ENCODE peak calls at places on chromosomes 13 and 19, in eight cellular contexts. C is thoracic aorta; Q is effector memory CD4-positive, alpha-beta T cell; P is endodermal cell; K is H1; Z is pancreas; S is heart right ventricle; T is mucosa of descending colon. R is an unnamed sample. For H3K4me1, the result is how much of the 10 kb centered on the place peaks cover.

GRCh38 chr13:98581971-98582702 is 5.2 kb upstream of the STK24 start:
- DNase-seq in P (no peak), T (no peak), Z (no peak), Q (no peak), K (no peak), C (no peak), S (no peak), R (no peak)

GRCh38 chr13:61204025-61204424 is 211.6 kb downstream of the PCDH20 start:
- DNase-seq in T (no peak), C (no peak), P (no peak), K (no peak), Z (no peak), Q (no peak), S (no peak), R (no peak)

GRCh38 chr13:27171244-27171829 is at the start of gene USP12:
- DNase-seq in K (no peak), C (peak), Z (peak), Q (no peak), S (peak), T (peak), P (peak), R (no peak)

GRCh38 chr13:113959198-113959597 is 14.7 kb downstream of the C13orf46 start:
- DNase-seq in S (no peak), T (no peak), C (no peak), Q (no peak), Z (no peak), P (no peak), K (no peak), R (no peak)

GRCh38 chr13:73273276-73273675 is 214.5 kb downstream of the KLF5 start:
- DNase-seq in Q (no peak), C (no peak), K (no peak), Z (no peak), P (no peak), T (no peak), S (no peak), R (no peak)

GRCh38 chr19:40457048-40457447 is 8.5 kb downstream of the BLVRB start:
- DNase-seq in T (no peak), C (no peak), P (no peak), S (no peak), Z (no peak), Q (no peak), K (no peak), R (no peak)

GRCh38 chr19:4774136-4774535 is 17.4 kb upstream of the FEM1A start:
- DNase-seq in Z (no peak), P (no peak), Q (no peak), S (no peak), K (no peak), C (no peak), T (no peak), R (no peak)

GRCh38 chr13:113078895-113079720 is 26.5 kb upstream of the F7 start:
- DNase-seq in T (peak), C (no peak), S (no peak), Q (no peak), P (no peak), Z (no peak), K (no peak), R (no peak)

GRCh38 chr19:1102407-1103106 is 1.2 kb upstream of the GPX4 start:
- DNase-seq in Z (peak), K (no peak), T (no peak), C (peak), P (no peak), Q (no peak), S (no peak), R (peak)

GRCh38 chr19:42113641-42114348 is 18.5 kb downstream of the POU2F2 start:
- DNase-seq in T (no peak), K (peak), Z (peak), C (no peak), S (no peak), P (peak), Q (no peak), R (peak)
- H3K4me1 ChIP-seq in T (under half), K (under half), Z (under half), C (under half), S (under half), P (under half), Q (under half), R (under half)

GRCh38 chr19:55490478-55491436 is 2.5 kb downstream of the SSC5D start:
- DNase-seq in C (no peak), P (no peak), Z (no peak), Q (no peak), S (no peak), T (peak), K (no peak), R (no peak)

GRCh38 chr19:55492362-55492944 is 4.2 kb downstream of the SSC5D start:
- DNase-seq in P (no peak), T (no peak), Q (no peak), C (no peak), Z (no peak), K (no peak), S (no peak), R (no peak)

GRCh38 chr19:55493052-55493649 is 4.9 kb downstream of the SSC5D start:
- DNase-seq in Z (no peak), K (no peak), C (no peak), S (peak), T (no peak), P (no peak), Q (no peak), R (no peak)

GRCh38 chr19:55489711-55490477 is 1.7 kb downstream of the SSC5D start:
- DNase-seq in T (peak), C (no peak), K (no peak), Z (no peak), P (no peak), S (no peak), Q (no peak), R (no peak)

DNA sequence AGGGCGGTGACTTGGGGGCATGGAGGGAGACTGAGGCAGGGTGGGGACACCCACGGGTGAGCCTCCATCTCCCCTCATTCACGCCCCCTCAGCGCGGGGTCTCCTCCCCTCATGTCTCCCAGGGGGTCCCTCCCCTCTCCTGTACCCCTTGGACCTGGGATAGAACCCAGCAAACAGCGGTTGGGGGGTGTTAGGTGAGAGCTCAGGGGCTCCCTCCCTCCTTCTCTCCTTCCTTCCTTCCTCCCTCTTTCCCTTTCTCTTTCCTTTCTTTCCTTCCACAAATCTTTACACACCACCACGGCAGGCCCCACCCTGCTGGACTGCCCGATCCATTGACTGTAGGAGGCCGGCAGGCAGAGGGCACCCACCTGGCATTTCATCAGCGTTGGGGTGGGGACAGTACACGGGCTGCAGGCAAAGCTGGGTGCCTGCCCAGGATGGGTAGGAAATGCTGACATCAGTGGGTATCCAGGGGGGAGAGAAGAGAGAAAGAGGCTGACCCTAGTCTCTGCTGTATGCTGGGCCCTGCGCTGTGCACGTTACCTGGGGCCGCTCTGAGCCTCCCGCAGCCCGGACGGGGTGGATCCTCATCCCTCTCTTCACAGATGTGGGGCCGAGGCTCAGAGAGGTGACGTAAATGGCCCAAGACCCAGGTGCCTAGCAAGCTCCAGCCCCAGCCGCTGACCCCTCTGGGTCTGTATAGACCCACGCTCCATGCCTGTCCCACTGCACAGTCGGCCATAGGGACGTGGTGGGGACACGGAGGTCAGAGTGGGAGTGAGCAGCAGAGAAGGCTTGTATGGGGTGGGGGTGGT is 3.5 kb downstream of the SSC5D start:
- DNase-seq in P (no peak), Q (no peak), C (no peak), K (no peak), S (no peak), T (no peak), Z (no peak), R (no peak)
- H3K4me1 ChIP-seq in P (under half), Q (under half), C (under half), K (under half), S (under half), T (under half), Z (under half), R (half or more)

GRCh38 chr13:30364876-30365275 is 57.4 kb upstream of the UBE2L5 start:
- DNase-seq in S (peak), T (no peak), Q (no peak), Z (no peak), K (no peak), C (no peak), P (no peak), R (no peak)
- H3K4me1 ChIP-seq in S (under half), T (under half), Q (under half), Z (under half), K (under half), C (under half), P (under half), R (under half)

DNA sequence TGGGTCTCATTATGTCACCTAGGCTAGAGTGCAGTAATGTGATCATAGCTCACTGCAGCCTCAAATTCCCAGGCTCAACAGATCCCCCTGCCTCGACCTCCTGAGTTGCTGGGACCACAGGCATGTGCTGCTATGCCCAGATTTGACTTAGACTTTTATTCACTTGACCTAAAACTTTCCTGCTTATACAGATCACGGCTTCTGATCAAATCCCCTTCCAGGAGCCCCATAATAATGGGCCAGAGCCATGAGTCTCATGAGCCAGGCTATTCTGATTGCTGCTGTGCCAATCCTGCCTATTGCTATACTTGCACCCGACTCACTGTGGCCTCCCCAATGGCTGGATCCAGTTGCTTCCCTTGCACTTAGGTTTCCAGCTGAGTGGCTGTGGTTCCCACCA is 42.0 kb downstream of the C1QTNF9 start:
- DNase-seq in S (no peak), Q (no peak), P (no peak), K (no peak), Z (no peak), T (no peak), C (no peak), R (no peak)
- H3K4me1 ChIP-seq in S (under half), Q (under half), P (under half), K (under half), Z (under half), T (under half), C (under half), R (under half)

DNA sequence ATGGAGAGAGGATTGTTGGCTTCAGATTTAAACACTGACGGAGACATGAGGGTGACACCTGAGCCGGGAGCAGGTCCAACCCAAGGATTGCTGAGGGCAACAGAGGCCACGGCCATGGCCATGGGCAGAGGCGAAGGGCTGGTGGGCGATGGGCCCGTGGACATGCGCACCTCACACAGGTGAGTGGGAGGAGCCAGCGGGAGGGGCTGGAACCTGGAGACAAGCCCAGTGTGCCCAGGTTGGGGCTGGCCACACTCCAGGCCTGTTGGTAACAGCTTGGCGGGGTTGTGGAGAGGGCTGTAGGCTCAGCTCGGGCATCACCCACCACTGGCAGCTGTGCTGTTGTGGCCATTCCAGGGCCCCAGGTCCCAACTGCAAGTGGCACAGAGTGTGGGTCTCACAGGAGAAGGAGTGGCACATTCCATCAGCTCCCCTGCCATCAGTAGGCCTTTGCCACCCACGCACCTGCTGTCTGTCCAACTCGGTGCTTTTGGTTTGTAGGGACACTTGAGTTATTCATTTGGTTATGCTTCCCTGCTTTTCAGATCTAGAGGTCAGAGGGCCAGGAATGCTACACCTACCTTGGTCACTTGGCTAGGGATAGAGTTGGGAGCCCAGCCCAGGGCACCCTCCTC is 49.8 kb downstream of the TSSK6 start:
- DNase-seq in T (peak), Z (peak), K (no peak), Q (no peak), C (no peak), P (no peak), S (no peak), R (no peak)
- H3K4me1 ChIP-seq in T (under half), Z (under half), K (under half), Q (under half), C (under half), P (under half), S (under half), R (under half)

GRCh38 chr19:38315657-38316476 is at the start of gene YIF1B:
- DNase-seq in P (peak), K (peak), S (peak), T (peak), Z (peak), Q (peak), C (peak), R (peak)
- H3K4me1 ChIP-seq in P (under half), K (under half), S (under half), T (under half), Z (under half), Q (under half), C (under half), R (under half)

GRCh38 chr19:18744019-18744418 is 47.1 kb downstream of the COMP start:
- DNase-seq in K (no peak), P (no peak), S (no peak), C (no peak), T (peak), Z (no peak), Q (no peak), R (no peak)

GRCh38 chr19:18741566-18742121 is 49.5 kb downstream of the COMP start:
- DNase-seq in Z (peak), K (no peak), S (peak), P (no peak), Q (no peak), C (no peak), T (peak), R (no peak)

GRCh38 chr19:18742324-18742723 is 48.8 kb downstream of the COMP start:
- DNase-seq in T (no peak), C (no peak), Z (no peak), K (no peak), P (no peak), S (no peak), Q (no peak), R (no peak)

GRCh38 chr19:18742838-18743237 is 48.3 kb downstream of the COMP start:
- DNase-seq in P (peak), Z (no peak), Q (no peak), T (peak), C (no peak), K (no peak), S (no peak), R (no peak)

GRCh38 chr19:18743281-18743825 is 47.8 kb downstream of the COMP start:
- DNase-seq in C (no peak), K (no peak), T (peak), P (peak), Q (no peak), S (peak), Z (no peak), R (no peak)
- H3K4me1 ChIP-seq in C (under half), K (under half), T (under half), P (under half), Q (under half), S (under half), Z (under half), R (under half)

DNA sequence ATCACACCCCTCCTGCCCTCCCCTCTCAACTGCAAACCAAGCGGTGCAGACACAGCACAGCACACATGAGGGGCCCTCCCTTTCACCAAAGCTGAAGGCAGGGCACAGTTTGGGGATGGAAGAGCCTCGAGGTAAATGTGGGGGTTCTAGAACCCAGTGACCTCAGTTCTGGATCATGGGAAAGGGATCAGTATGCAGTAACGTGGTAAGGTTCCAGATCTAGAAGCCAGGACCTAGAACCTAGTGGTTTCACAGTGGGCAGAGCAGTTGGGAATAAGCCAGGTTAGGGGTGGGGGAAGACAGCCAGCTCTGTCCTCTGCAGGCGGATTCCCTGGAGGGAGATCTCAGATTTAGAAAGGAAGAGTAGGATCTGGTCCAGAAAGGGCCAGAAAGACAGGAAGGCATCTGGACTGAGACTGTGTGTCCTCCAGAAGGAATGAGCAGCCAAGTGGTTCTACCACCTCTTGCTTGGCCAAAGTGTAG is 3.1 kb downstream of the FTL start:
- DNase-seq in C (no peak), Q (no peak), Z (no peak), P (no peak), K (no peak), S (no peak), T (no peak), R (no peak)
- H3K4me1 ChIP-seq in C (under half), Q (under half), Z (under half), P (under half), K (under half), S (half or more), T (under half), R (under half)

GRCh38 chr13:51639171-51639570 is 54.9 kb downstream of the WDFY2 start:
- DNase-seq in Q (no peak), P (no peak), S (no peak), C (no peak), T (no peak), K (no peak), Z (no peak), R (no peak)

GRCh38 chr13:51636349-51636890 is 52.2 kb downstream of the WDFY2 start:
- DNase-seq in T (no peak), Q (no peak), Z (no peak), C (no peak), P (peak), K (no peak), S (no peak), R (no peak)

GRCh38 chr13:51638497-51638871 is 54.2 kb downstream of the WDFY2 start:
- DNase-seq in P (no peak), S (no peak), Z (no peak), C (no peak), Q (no peak), K (no peak), T (no peak), R (no peak)

GRCh38 chr13:51635137-51635878 is 51.0 kb downstream of the WDFY2 start:
- DNase-seq in P (peak), T (no peak), Z (no peak), K (no peak), S (no peak), Q (no peak), C (no peak), R (no peak)

DNA sequence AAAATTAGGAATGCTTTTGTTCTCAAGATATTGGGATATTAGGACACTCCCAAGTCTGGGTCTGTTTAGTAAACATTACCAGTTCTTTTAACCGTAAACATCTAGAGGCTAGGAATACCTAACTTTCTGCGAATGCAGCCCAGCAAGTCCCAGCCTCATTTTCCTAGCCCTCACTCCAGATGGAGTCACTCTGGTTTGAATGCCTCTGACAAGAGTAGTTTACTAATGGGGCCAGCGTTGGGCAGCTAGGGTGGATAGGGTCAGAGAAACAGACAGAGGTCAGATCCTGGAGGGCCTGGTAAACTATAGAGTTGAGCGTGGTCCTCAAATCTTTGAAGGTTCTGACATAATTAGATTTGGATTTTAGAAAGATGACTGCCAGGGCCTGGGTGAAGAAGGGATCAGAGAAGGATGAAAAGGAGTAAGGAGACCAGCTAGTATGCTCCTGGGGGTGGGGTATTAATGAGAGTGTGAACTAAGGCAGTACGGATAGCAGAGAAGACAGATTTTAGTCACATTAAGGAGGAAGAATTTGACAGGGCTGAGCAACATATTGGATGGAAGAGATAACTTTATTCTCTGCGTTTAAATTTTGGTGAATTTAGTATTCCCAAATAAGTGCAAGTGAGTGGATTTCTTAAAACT is 53.7 kb downstream of the WDFY2 start:
- DNase-seq in T (no peak), S (no peak), Z (no peak), C (no peak), Q (no peak), P (peak), K (no peak), R (no peak)
- H3K4me1 ChIP-seq in T (under half), S (under half), Z (under half), C (under half), Q (under half), P (under half), K (under half), R (half or more)

GRCh38 chr19:43532571-43532961 is 422 bp upstream of the ZNF575 start:
- DNase-seq in S (no peak), K (no peak), Z (peak), P (no peak), C (no peak), Q (peak), T (peak), R (no peak)
- H3K4me1 ChIP-seq in S (under half), K (under half), Z (under half), P (under half), C (under half), Q (under half), T (under half), R (under half)

R was measured in Panc1.